ENCODE peak calls at places on chromosome 15, in seven cellular contexts. A, S, N, W, X, F and H are unnamed samples. For H3K36me3, the result is how much of the 10 kb centered on the place peaks cover.

GRCh38 chr15:88513195-88513594 is 33.3 kb downstream of the DET1 start:
- DNase-seq in A (no peak), S (no peak), N (no peak), W (no peak), X (peak), F (no peak), H (no peak)

GRCh38 chr15:36734366-36734765 is 154.9 kb downstream of the CDIN1 start:
- DNase-seq in A (no peak), S (no peak), N (no peak), W (peak), X (no peak), F (no peak), H (no peak)

GRCh38 chr15:75202251-75203016 is 752 bp downstream of the C15orf39 start:
- DNase-seq in A (peak), S (peak), N (peak), W (peak), X (peak), F (peak), H (peak)

GRCh38 chr15:65156692-65157091 is 23.1 kb upstream of the PDCD7 start:
- DNase-seq in A (no peak), S (no peak), N (no peak), W (no peak), X (no peak), F (no peak), H (no peak)

GRCh38 chr15:73685561-73685960 is 1.4 kb downstream of the CD276 start:
- DNase-seq in A (peak), S (peak), N (no peak), W (no peak), X (peak), F (no peak), H (no peak)

GRCh38 chr15:60592386-60593339 is 113.7 kb upstream of the ICE2 start:
- DNase-seq in A (peak), S (peak), N (peak), W (peak), X (peak), F (peak), H (no peak)

GRCh38 chr15:45510758-45511280 is 11.7 kb downstream of the SLC30A4 start:
- DNase-seq in A (no peak), S (no peak), N (no peak), W (no peak), X (no peak), F (no peak), H (no peak)

GRCh38 chr15:73352082-73352481 is 16.7 kb downstream of the HCN4 start:
- DNase-seq in A (no peak), S (no peak), N (peak), W (peak), X (no peak), F (no peak), H (no peak)

GRCh38 chr15:99482993-99483392 is 82.8 kb upstream of the MEF2A start:
- DNase-seq in A (no peak), S (no peak), N (no peak), W (no peak), X (no peak), F (no peak), H (no peak)

GRCh38 chr15:94031072-94031471 is 200.3 kb upstream of the MCTP2 start:
- DNase-seq in A (no peak), S (no peak), N (no peak), W (no peak), X (no peak), F (no peak), H (no peak)

GRCh38 chr15:92510163-92510882 is 116.6 kb downstream of the ST8SIA2 start:
- DNase-seq in A (no peak), S (no peak), N (no peak), W (no peak), X (no peak), F (no peak), H (no peak)

GRCh38 chr15:81473177-81473576 is 99.2 kb upstream of the TMC3 start:
- DNase-seq in A (no peak), S (no peak), N (no peak), W (no peak), X (no peak), F (no peak), H (no peak)

GRCh38 chr15:92383528-92384326 is 10.0 kb upstream of the ST8SIA2 start:
- DNase-seq in A (no peak), S (no peak), N (no peak), W (no peak), X (no peak), F (no peak), H (no peak)

GRCh38 chr15:101045835-101046691 is 126.9 kb downstream of the LRRK1 start:
- DNase-seq in A (peak), S (peak), N (peak), W (no peak), X (no peak), F (peak), H (peak)

GRCh38 chr15:57509121-57509520 is 82.6 kb upstream of the MYZAP start:
- DNase-seq in A (no peak), S (no peak), N (no peak), W (peak), X (no peak), F (no peak), H (no peak)

GRCh38 chr15:82533801-82534200 is 6.5 kb downstream of the RPS17 start:
- DNase-seq in A (no peak), S (peak), N (no peak), W (no peak), X (no peak), F (peak), H (no peak)

GRCh38 chr15:82663186-82663600 is 16.0 kb upstream of the CPEB1 start:
- DNase-seq in A (no peak), S (no peak), N (no peak), W (peak), X (peak), F (no peak), H (no peak)

GRCh38 chr15:62118446-62118964 is 46.6 kb downstream of the C2CD4B start:
- DNase-seq in A (no peak), S (no peak), N (no peak), W (no peak), X (peak), F (no peak), H (no peak)

GRCh38 chr15:60901647-60902046 is 327.5 kb downstream of the RORA start:
- DNase-seq in A (no peak), S (no peak), N (no peak), W (no peak), X (no peak), F (no peak), H (no peak)

GRCh38 chr15:55742498-55742926 is 440 bp downstream of the PRTG start:
- DNase-seq in A (no peak), S (no peak), N (peak), W (peak), X (peak), F (peak), H (peak)

GRCh38 chr15:65054333-65055200 is 9.4 kb downstream of the SLC51B start:
- DNase-seq in A (peak), S (peak), N (peak), W (peak), X (peak), F (no peak), H (no peak)

GRCh38 chr15:62121273-62122015 is 43.6 kb downstream of the C2CD4B start:
- DNase-seq in A (no peak), S (no peak), N (no peak), W (no peak), X (peak), F (no peak), H (peak)

GRCh38 chr15:81323944-81324881 is at the start of gene STARD5:
- DNase-seq in A (peak), S (peak), N (peak), W (peak), X (peak), F (peak), H (peak)

GRCh38 chr15:76903251-76903681 is 1.9 kb downstream of the SCAPER start:
- DNase-seq in A (no peak), S (no peak), N (no peak), W (no peak), X (peak), F (no peak), H (no peak)

GRCh38 chr15:25543156-25543555 is 104.3 kb upstream of the UBE3A start:
- DNase-seq in A (peak), S (peak), N (no peak), W (peak), X (no peak), F (no peak), H (no peak)

GRCh38 chr15:28132524-28133275 is 33.6 kb upstream of the OCA2 start:
- DNase-seq in A (no peak), S (no peak), N (no peak), W (no peak), X (peak), F (no peak), H (no peak)
- H3K36me3 ChIP-seq in A (under half), S (under half), N (half or more), W (half or more), X (under half), F (half or more), H (under half)

DNA sequence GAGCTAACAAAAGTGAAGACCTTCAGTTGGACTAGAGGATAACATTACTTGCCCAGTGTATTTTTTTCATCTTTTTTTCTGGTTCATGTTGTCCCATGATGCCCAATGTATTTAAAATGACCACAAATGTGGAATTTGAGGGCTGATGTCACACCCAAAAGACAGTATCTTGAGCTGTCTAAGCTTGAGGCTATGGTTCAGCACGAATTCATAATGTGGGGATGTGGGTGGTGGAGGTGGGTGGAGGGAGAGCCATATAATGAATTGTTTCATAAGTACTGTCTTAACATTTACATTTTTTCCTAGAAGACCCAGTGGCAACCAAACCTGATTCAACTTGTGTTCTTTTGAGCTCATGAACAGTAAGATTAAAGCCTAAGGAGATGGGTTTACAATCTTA is 37.5 kb downstream of the CHAC1 start:
- DNase-seq in A (no peak), S (no peak), N (no peak), W (no peak), X (no peak), F (no peak), H (no peak)
- H3K36me3 ChIP-seq in A (under half), S (under half), N (half or more), W (half or more), X (under half), F (half or more), H (half or more)

GRCh38 chr15:34719051-34719882 is 35.5 kb downstream of the GJD2 start:
- DNase-seq in A (no peak), S (no peak), N (no peak), W (no peak), X (no peak), F (no peak), H (no peak)

GRCh38 chr15:34717729-34718128 is 37.1 kb downstream of the GJD2 start:
- DNase-seq in A (no peak), S (no peak), N (no peak), W (no peak), X (no peak), F (no peak), H (no peak)

GRCh38 chr15:34713635-34714034 is 41.2 kb downstream of the GJD2 start:
- DNase-seq in A (no peak), S (no peak), N (no peak), W (no peak), X (no peak), F (no peak), H (no peak)

GRCh38 chr15:34716111-34716510 is 38.7 kb downstream of the GJD2 start:
- DNase-seq in A (no peak), S (no peak), N (peak), W (peak), X (no peak), F (no peak), H (no peak)

DNA sequence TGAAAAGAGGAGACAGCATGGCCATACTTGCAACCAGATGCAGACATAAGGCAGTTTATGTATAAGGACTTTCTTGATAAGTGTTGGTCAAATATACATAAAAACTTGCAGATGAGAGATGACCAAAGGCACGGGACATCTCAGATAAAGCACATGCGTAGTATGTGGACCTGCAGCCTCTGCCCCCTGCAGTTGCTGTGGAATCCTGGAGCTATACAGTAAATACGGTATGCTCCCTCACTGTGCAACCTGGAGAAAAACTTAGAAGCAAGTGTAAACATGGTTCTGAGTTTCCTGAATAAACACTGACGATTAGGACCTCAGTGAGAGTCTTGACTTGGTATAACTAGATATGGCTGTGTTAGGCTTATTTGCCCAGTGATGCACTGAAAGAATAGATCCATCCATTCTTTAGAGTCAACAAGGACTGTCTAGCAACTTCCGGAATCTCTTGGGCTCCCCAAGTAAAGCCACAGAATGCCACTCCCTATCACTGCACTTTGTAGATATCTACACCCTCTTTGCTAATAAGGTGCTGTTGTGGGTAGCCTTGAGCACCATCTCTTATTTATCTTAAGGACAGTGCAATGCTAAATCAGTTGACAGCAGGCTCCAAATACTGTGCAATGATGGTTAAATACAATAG is 40.2 kb downstream of the GJD2 start:
- DNase-seq in A (no peak), S (no peak), N (no peak), W (no peak), X (no peak), F (no peak), H (no peak)
- H3K36me3 ChIP-seq in A (under half), S (under half), N (under half), W (under half), X (under half), F (under half), H (under half)

GRCh38 chr15:90949979-90950675 is 4.6 kb upstream of the RCCD1 start:
- DNase-seq in A (no peak), S (no peak), N (no peak), W (no peak), X (no peak), F (no peak), H (no peak)
- H3K36me3 ChIP-seq in A (half or more), S (half or more), N (half or more), W (half or more), X (under half), F (half or more), H (half or more)